ENCODE peak calls at places on chromosomes 11 and 22, in four cellular contexts. P is HepG2, T is A549, C is K562. Q is an unnamed sample.
A peak's percentile ranks its signal among the peaks of the same experiment; 100 is the strongest.

GRCh38 chr11:48049036-48049435 is 68.7 kb downstream of the PTPRJ start:
- DNase-seq in P (no peak), T (no peak), C (no peak), Q (no peak)

GRCh38 chr22:45887202-45888131 is 89.5 kb downstream of the WNT7B start:
- DNase-seq in P (no peak), T (no peak), C (no peak), Q (peak; percentile 6)

GRCh38 chr11:122062763-122063162 is 53.3 kb downstream of the BLID start:
- DNase-seq in P (no peak), T (no peak), C (no peak), Q (no peak)

GRCh38 chr11:86755196-86755595 is 45.1 kb upstream of the PRSS23 start:
- DNase-seq in P (no peak), T (no peak), C (no peak), Q (no peak)

GRCh38 chr11:69986421-69987229 is 91.5 kb upstream of the ANO1 start:
- DNase-seq in P (no peak), T (no peak), C (no peak), Q (no peak)

GRCh38 chr11:37841016-37841415 is 1243.0 kb upstream of the RAG2 start:
- DNase-seq in P (no peak), T (no peak), C (no peak), Q (no peak)

GRCh38 chr11:93614111-93614784 is 47.2 kb upstream of the CEP295 start:
- DNase-seq in P (peak; percentile 63), T (peak; percentile 8), C (peak; percentile 52), Q (peak; percentile 24)

GRCh38 chr11:36594316-36594989 is at the start of gene IFTAP:
- DNase-seq in P (peak; percentile 90), T (peak; percentile 85), C (peak; percentile 78), Q (peak; percentile 12)

GRCh38 chr11:33377100-33377851 is 120.1 kb downstream of the HIPK3 start:
- DNase-seq in P (no peak), T (no peak), C (no peak), Q (no peak)

GRCh38 chr11:33829430-33830141 is 55.3 kb upstream of the FBXO3 start:
- DNase-seq in P (peak; percentile 13), T (peak; percentile 81), C (peak; percentile 71), Q (peak; percentile 65)

GRCh38 chr11:12692238-12693074 is 18.2 kb downstream of the TEAD1 start:
- DNase-seq in P (peak; percentile 94), T (peak; percentile 75), C (peak; percentile 56), Q (no peak)

GRCh38 chr22:44326549-44326881 is 13.8 kb upstream of the SHISAL1 start:
- DNase-seq in P (no peak), T (no peak), C (no peak), Q (no peak)

GRCh38 chr11:70364198-70364597 is 34.1 kb upstream of the CTTN start:
- DNase-seq in P (no peak), T (no peak), C (no peak), Q (no peak)

GRCh38 chr11:32870676-32871075 is 21.9 kb upstream of the QSER1 start:
- DNase-seq in P (no peak), T (no peak), C (peak; percentile 25), Q (peak; percentile 61)

GRCh38 chr11:93623179-93623578 is 38.3 kb upstream of the CEP295 start:
- DNase-seq in P (no peak), T (no peak), C (no peak), Q (peak; percentile 57)

GRCh38 chr11:4565371-4565770 is 16.2 kb upstream of the OR52I2 start:
- DNase-seq in P (no peak), T (no peak), C (no peak), Q (no peak)

GRCh38 chr22:47021371-47022074 is 259.1 kb downstream of the TBC1D22A start:
- DNase-seq in P (no peak), T (no peak), C (no peak), Q (no peak)

GRCh38 chr22:39997939-39998726 is 3.4 kb downstream of the FAM83F start:
- DNase-seq in P (no peak), T (peak; percentile 18), C (no peak), Q (peak; percentile 64)
- TF ChIP-seq MAX in P (no peak), T (no peak), C (peak; percentile 10), Q (no peak)

GRCh38 chr11:77151804-77152513 is 23.9 kb downstream of the MYO7A start:
- DNase-seq in P (no peak), T (no peak), C (no peak), Q (no peak)
- TF ChIP-seq HMGXB4 in P (no peak), T (no peak), C (no peak), Q (no peak)

GRCh38 chr22:24592144-24592845 is 578 bp downstream of the LRRC75B start:
- DNase-seq in P (no peak), T (no peak), C (no peak), Q (peak; percentile 48)
- TF ChIP-seq MAX in P (no peak), T (no peak), C (no peak), Q (no peak)

DNA sequence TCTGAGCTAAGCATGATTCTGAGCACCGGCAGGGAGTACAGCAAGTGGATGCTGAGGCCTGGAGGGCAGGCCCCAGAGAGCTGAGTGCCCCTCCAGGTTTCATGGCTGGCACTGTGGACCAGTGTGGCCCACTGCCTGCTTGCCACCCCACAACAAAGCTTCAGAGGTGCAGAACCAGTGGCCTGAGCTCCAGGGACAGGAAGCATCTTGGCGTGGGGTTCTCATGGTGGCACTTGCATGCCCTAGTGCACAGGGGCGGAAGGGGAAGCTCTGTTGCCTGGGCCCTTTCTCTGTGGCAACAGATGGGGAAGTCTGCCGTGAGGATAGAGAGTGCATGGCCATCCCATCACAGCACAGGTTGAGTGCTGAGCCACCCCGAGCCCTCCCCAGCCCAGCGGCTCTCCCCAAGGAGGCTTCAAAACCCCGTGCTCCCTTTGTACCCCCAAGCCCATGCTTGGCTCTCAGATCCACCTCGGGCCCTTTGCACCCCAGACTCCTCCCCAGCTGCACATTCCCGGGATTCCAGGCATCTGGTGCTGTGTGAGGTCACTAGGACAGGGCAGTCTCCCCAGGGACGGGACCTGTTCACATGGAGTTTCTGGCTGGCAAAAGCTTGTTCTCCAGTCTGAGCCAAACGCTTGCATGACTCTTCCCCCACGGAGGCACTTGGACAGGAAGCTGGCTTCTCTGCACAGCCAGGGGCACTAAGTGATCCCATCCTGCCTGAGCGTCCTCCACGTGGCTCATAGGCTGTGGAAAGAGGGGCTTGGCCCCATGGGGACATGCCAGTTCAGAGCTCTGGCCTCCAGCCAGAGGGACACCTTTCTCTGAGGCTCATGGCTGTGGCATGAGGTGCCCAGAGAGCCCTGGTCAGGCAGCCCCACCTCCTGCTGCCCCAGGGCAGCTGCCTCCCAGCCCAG is 4.2 kb downstream of the SLC25A1 start:
- DNase-seq in P (peak; percentile 57), T (no peak), C (no peak), Q (peak; percentile 59)
- TF ChIP-seq HMGXB4 in P (no peak), T (no peak), C (no peak), Q (no peak)

GRCh38 chr11:56932572-56933235 is 56.0 kb upstream of the OR5AK2 start:
- DNase-seq in P (peak; percentile 3), T (peak; percentile 91), C (no peak), Q (no peak)
- TF ChIP-seq MAX in P (no peak), T (peak; percentile 89), C (no peak), Q (no peak)

GRCh38 chr22:22070371-22070824 is 87.8 kb upstream of the TOP3B start:
- DNase-seq in P (no peak), T (no peak), C (no peak), Q (no peak)
- TF ChIP-seq HMGXB4 in P (no peak), T (no peak), C (no peak), Q (no peak)

GRCh38 chr11:102836290-102836875 is 7.0 kb downstream of the MMP3 start:
- DNase-seq in P (no peak), T (no peak), C (no peak), Q (no peak)
- TF ChIP-seq MAX in P (no peak), T (no peak), C (no peak), Q (no peak)